ENCODE peak calls at places on chromosomes 16 and 17, in four cellular contexts. E, M, P and J are unnamed samples.

GRCh38 chr17:79803997-79804855 is 7.3 kb upstream of the CBX8 start:
- DNase-seq in P (peak), E (no peak), M (no peak), J (no peak)

GRCh38 chr16:51538707-51539604 is 387.9 kb upstream of the SALL1 start:
- DNase-seq in E (peak), P (no peak), M (no peak), J (peak)

GRCh38 chr17:61404702-61405046 is 5.0 kb downstream of the TBX2 start:
- DNase-seq in P (no peak), M (no peak), E (no peak), J (no peak)

GRCh38 chr16:86096850-86097249 is 197.9 kb downstream of the IRF8 start:
- DNase-seq in M (no peak), E (no peak), P (no peak), J (no peak)

GRCh38 chr17:79287743-79288142 is 213.1 kb downstream of the ENGASE start:
- DNase-seq in P (no peak), E (no peak), M (no peak), J (no peak)

GRCh38 chr17:30552994-30553565 is 75.9 kb downstream of the GOSR1 start:
- DNase-seq in E (no peak), M (no peak), P (peak), J (no peak)

GRCh38 chr17:62565817-62566216 is 61.7 kb upstream of the MRC2 start:
- DNase-seq in M (no peak), P (no peak), E (peak), J (peak)

GRCh38 chr17:19242323-19242722 is 5.2 kb downstream of the EPN2 start:
- DNase-seq in P (no peak), M (no peak), E (no peak), J (peak)

GRCh38 chr17:63838586-63839184 is 3.8 kb downstream of the SMARCD2 start:
- DNase-seq in P (no peak), E (peak), M (no peak), J (peak)

GRCh38 chr17:13727441-13728171 is 125.9 kb upstream of the HS3ST3A1 start:
- DNase-seq in M (no peak), E (peak), P (no peak), J (peak)

GRCh38 chr17:57235124-57235523 is 21.2 kb upstream of the MSI2 start:
- DNase-seq in P (no peak), E (no peak), M (no peak), J (no peak)

GRCh38 chr17:64343833-64344637 is 46.6 kb downstream of the PECAM1 start:
- DNase-seq in M (no peak), P (no peak), E (peak), J (no peak)

GRCh38 chr16:75236736-75237397 is 14.6 kb downstream of the BCAR1 start:
- DNase-seq in P (no peak), E (no peak), M (no peak), J (no peak)

GRCh38 chr16:50430076-50430475 is 61.3 kb upstream of the BRD7 start:
- DNase-seq in E (no peak), M (no peak), P (no peak), J (no peak)

GRCh38 chr17:77436481-77436880 is 295.7 kb downstream of the SEC14L1 start:
- DNase-seq in E (no peak), P (no peak), M (no peak), J (no peak)

GRCh38 chr16:80591071-80591935 is 50.5 kb downstream of the DYNLRB2 start:
- DNase-seq in M (no peak), P (no peak), E (no peak), J (no peak)

GRCh38 chr17:17141860-17142552 is 64.1 kb downstream of the PLD6 start:
- DNase-seq in P (no peak), M (peak), E (peak), J (no peak)

GRCh38 chr16:11497851-11498289 is 88.8 kb downstream of the LITAF start:
- DNase-seq in M (no peak), P (no peak), E (peak), J (peak)

GRCh38 chr16:82603784-82604411 is 22.9 kb upstream of the CDH13 start:
- DNase-seq in M (peak), E (peak), P (no peak), J (peak)

GRCh38 chr17:67679721-67680120 is 38.0 kb upstream of the NOL11 start:
- DNase-seq in E (no peak), P (no peak), M (no peak), J (no peak)

GRCh38 chr17:77872714-77873517 is 85.6 kb upstream of the TNRC6C start:
- DNase-seq in P (no peak), E (no peak), M (no peak), J (no peak)

GRCh38 chr16:80208015-80208414 is 332.8 kb upstream of the DYNLRB2 start:
- DNase-seq in M (no peak), E (no peak), P (no peak), J (no peak)

GRCh38 chr16:15034266-15035162 is 21.4 kb downstream of the NTAN1 start:
- DNase-seq in P (no peak), E (no peak), M (no peak), J (no peak)

GRCh38 chr16:71254832-71255560 is 24.5 kb upstream of the HYDIN start:
- DNase-seq in M (no peak), P (no peak), E (no peak), J (no peak)

GRCh38 chr16:87954826-87955225 is 3.6 kb downstream of the BANP start:
- DNase-seq in M (no peak), E (no peak), P (no peak), J (no peak)

GRCh38 chr16:54928016-54928356 is 2.7 kb upstream of the IRX5 start:
- DNase-seq in P (no peak), E (peak), M (peak), J (no peak)

GRCh38 chr16:81560979-81561657 is 116.5 kb downstream of the CMIP start:
- DNase-seq in P (no peak), M (no peak), E (peak), J (no peak)

GRCh38 chr16:11757671-11758545 is 15.3 kb upstream of the TXNDC11 start:
- DNase-seq in P (no peak), E (peak), M (no peak), J (no peak)

GRCh38 chr17:57603978-57604377 is 141.1 kb downstream of the CCDC182 start:
- DNase-seq in E (no peak), P (peak), M (no peak), J (no peak)

GRCh38 chr16:23124315-23124714 is 24.9 kb downstream of the USP31 start:
- DNase-seq in E (peak), M (no peak), P (no peak), J (peak)

GRCh38 chr16:23122107-23122506 is 27.1 kb downstream of the USP31 start:
- DNase-seq in E (no peak), M (no peak), P (no peak), J (no peak)

GRCh38 chr16:23120562-23120961 is 28.7 kb downstream of the USP31 start:
- DNase-seq in P (no peak), E (no peak), M (no peak), J (no peak)

GRCh38 chr16:23121024-23121423 is 28.2 kb downstream of the USP31 start:
- DNase-seq in P (no peak), M (no peak), E (no peak), J (no peak)

DNA sequence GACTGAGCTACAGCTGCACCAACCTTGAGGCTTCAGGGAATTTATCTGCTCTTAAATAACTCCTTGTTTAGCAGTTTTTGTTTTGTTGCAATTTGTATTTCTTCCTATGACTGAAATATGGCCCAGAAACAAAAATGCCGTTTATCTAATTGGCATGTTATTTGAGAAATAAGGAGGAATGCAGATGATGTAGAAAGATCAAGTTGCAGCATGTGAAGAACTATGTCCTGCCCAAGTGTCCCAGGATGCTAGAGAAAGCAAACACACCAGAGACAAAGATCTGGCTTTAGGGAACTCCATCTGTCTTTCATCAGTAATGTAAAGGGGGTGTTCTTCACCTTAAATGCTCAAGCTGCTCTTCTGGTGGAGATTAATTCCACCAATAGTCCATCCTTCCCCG is 29.7 kb downstream of the USP31 start:
- DNase-seq in E (peak), M (no peak), P (no peak), J (peak)
- TF ChIP-seq CTCF in E (no peak), M (no peak), P (no peak), J (no peak)

GRCh38 chr17:35730400-35731005 is 936 bp upstream of the RASL10B start:
- DNase-seq in E (no peak), M (no peak), P (no peak), J (no peak)
- TF ChIP-seq CTCF in E (no peak), M (no peak), P (no peak), J (no peak)

DNA sequence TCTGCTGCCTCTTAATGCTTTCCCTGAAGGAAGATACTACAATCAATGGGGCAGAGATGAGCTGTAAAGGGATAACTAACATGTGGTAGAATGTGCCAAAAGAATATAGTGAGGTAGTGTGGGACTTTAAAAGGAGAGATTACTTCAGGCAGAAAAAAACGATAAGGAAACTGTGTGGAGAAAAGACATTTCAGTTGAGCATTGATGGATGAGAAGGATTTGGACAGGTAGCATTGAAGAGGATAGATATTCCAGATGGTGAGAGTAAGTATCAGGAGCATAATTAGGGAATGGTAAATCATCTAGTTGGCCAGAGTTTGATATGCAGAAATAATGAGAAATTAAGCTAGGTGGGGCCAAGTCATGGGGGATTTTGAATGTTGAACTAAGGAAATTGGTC is 97.3 kb downstream of the NLK start:
- DNase-seq in E (no peak), M (no peak), P (no peak), J (no peak)
- TF ChIP-seq CTCF in E (no peak), M (no peak), P (no peak), J (no peak)

DNA sequence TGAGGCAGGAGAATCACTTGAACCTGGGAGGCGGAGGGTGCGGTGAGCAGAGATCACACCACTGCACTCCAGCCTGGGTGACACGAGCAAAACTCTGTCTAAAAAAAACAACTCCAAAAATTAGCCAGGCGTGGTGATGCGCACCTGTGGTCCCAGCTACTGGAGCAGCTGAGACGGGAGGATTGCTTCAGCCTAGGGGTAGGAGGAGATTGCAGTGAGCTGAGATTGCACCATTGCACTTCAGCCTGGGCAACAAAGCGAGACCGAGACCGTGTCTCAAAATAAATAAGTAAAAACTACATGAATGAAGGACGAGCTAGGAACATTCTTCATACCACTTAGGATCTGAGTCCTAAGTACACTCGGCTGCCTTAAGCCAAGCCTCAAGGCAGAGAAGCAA is 35.4 kb downstream of the CCDC57 start:
- DNase-seq in E (no peak), M (no peak), P (no peak), J (no peak)
- TF ChIP-seq CTCF in E (no peak), M (no peak), P (no peak), J (no peak)

GRCh38 chr17:45294506-45294905 is 22.3 kb downstream of the MAP3K14 start:
- DNase-seq in M (no peak), E (peak), P (no peak), J (peak)

GRCh38 chr17:45292696-45293412 is 24.0 kb downstream of the MAP3K14 start:
- DNase-seq in M (no peak), P (no peak), E (no peak), J (no peak)

GRCh38 chr17:45296003-45296832 is 20.6 kb downstream of the MAP3K14 start:
- DNase-seq in M (no peak), E (peak), P (peak), J (peak)

GRCh38 chr17:45291170-45291805 is 25.5 kb downstream of the MAP3K14 start:
- DNase-seq in P (no peak), E (no peak), M (no peak), J (no peak)

GRCh38 chr17:45293413-45294211 is 23.2 kb downstream of the MAP3K14 start:
- DNase-seq in P (no peak), M (no peak), E (peak), J (peak)
- TF ChIP-seq CTCF in P (no peak), M (no peak), E (peak), J (no peak)

DNA sequence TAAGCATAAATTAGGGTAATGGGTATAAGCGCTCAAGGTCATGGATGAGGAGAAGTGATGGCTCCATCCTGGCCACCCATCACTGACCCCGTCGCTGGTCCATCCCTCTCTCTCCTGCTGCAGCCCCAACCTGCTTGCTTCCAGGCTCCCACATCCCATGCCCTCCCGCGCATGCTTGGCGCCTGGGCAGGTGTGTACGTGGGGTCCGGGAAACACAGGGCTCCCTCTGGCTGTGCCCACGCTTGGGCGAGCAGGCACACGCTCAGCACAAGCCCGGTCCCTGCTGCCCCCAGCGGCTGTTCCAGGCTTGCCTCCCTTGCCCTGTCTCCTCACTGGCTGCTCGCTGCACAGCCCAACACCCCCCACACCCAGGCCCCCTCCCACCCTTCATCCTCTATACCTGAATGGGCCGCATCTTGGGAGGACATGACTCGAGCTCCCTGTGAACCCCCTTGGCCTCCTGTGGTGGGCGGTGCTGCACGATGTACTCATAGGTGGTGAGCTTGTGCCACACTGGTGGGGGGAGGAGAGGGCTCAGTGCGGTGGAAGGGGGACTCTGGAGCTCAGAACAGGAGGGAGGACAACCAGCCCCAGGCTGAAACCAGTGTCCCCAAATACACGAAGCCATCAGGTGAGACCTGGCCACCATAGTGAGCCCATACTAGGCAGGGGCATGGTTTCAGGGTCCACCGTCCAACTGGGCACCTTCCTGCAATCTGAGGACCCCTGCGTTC is 4.7 kb upstream of the TPPP3 start:
- DNase-seq in E (no peak), M (no peak), P (no peak), J (no peak)
- TF ChIP-seq CTCF in E (no peak), M (no peak), P (no peak), J (no peak)

GRCh38 chr16:74064120-74064735 is 232.4 kb upstream of the PSMD7 start:
- DNase-seq in P (no peak), M (no peak), E (no peak), J (no peak)
- TF ChIP-seq CTCF in P (no peak), M (no peak), E (no peak), J (no peak)

GRCh38 chr16:48911700-48912099 is 301.7 kb upstream of the N4BP1 start:
- DNase-seq in E (no peak), M (no peak), P (no peak), J (no peak)
- TF ChIP-seq CTCF in E (no peak), M (no peak), P (no peak), J (no peak)

DNA sequence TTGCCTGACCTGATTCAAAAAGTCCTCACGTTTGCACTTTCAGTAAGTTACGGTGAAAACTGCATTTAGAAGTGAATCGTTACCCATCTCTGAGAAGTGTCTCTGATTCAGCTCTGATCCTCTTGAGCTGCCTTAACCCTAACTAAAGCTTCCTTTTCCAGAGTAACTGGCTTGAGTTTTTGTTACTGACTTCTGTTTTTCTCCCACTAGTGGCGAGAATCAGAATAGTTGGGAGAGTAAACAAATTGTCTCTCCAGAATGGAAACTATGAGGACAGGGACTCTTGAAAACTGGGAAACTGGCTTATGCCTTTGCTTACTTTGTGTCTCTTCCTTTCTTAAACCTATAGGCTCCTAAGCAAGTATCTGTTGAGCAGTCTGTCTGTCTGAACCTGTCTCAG is 31.3 kb upstream of the KPNB1 start:
- DNase-seq in M (no peak), P (no peak), E (peak), J (no peak)
- TF ChIP-seq CTCF in M (peak), P (no peak), E (peak), J (peak)